ENCODE peak calls at places on chromosomes 12 and 14, in five cellular contexts. One of them, this sample, is unnamed. For H3K4me1, the result is how much of the 10 kb centered on the place peaks cover.

GRCh38 chr12:112963227-112963861 is 15.0 kb upstream of the OAS2 start:
- DNase-seq in A673: no peak
- DNase-seq in adrenal gland: no peak
- DNase-seq in MM.1S: no peak
- DNase-seq in astrocyte: no peak
- DNase-seq in this sample: no peak

GRCh38 chr12:117494833-117495714 is 133.6 kb upstream of the NOS1 start:
- DNase-seq in astrocyte: no peak
- DNase-seq in A673: peak
- DNase-seq in MM.1S: no peak
- DNase-seq in adrenal gland: no peak
- DNase-seq in this sample: no peak

GRCh38 chr14:63933110-63933509 is 80.3 kb downstream of the SYNE2 start:
- DNase-seq in adrenal gland: no peak
- DNase-seq in astrocyte: no peak
- DNase-seq in A673: peak
- DNase-seq in MM.1S: peak
- DNase-seq in this sample: no peak

GRCh38 chr14:89954045-89955021 is at the start of gene EFCAB11:
- DNase-seq in A673: peak
- DNase-seq in astrocyte: peak
- DNase-seq in MM.1S: peak
- DNase-seq in adrenal gland: peak
- DNase-seq in this sample: peak

GRCh38 chr14:28756896-28757570 is 9.6 kb upstream of the FOXG1 start:
- DNase-seq in MM.1S: no peak
- DNase-seq in astrocyte: peak
- DNase-seq in A673: peak
- DNase-seq in adrenal gland: no peak
- DNase-seq in this sample: no peak

GRCh38 chr12:106302401-106303201 is at the start of gene TCP11L2:
- DNase-seq in astrocyte: peak
- DNase-seq in MM.1S: peak
- DNase-seq in A673: peak
- DNase-seq in adrenal gland: peak
- DNase-seq in this sample: peak

GRCh38 chr12:42119085-42119633 is 25.5 kb downstream of the GXYLT1 start:
- DNase-seq in adrenal gland: no peak
- DNase-seq in MM.1S: no peak
- DNase-seq in A673: no peak
- DNase-seq in astrocyte: peak
- DNase-seq in this sample: no peak

GRCh38 chr12:57215668-57216013 is 953 bp upstream of the NXPH4 start:
- DNase-seq in A673: no peak
- DNase-seq in MM.1S: no peak
- DNase-seq in astrocyte: no peak
- DNase-seq in adrenal gland: no peak
- DNase-seq in this sample: no peak

GRCh38 chr12:112170376-112170775 is 45.0 kb downstream of the TRAFD1 start:
- DNase-seq in MM.1S: no peak
- DNase-seq in A673: peak
- DNase-seq in astrocyte: no peak
- DNase-seq in adrenal gland: no peak
- DNase-seq in this sample: peak

GRCh38 chr12:53225635-53226424 is 6.2 kb downstream of the RARG start:
- DNase-seq in adrenal gland: no peak
- DNase-seq in A673: no peak
- DNase-seq in MM.1S: no peak
- DNase-seq in astrocyte: no peak
- DNase-seq in this sample: no peak

GRCh38 chr12:46571593-46571992 is 199.0 kb upstream of the SLC38A2 start:
- DNase-seq in MM.1S: no peak
- DNase-seq in A673: no peak
- DNase-seq in adrenal gland: no peak
- DNase-seq in astrocyte: no peak
- DNase-seq in this sample: no peak

GRCh38 chr12:5191803-5192538 is 148.3 kb downstream of the KCNA5 start:
- DNase-seq in adrenal gland: no peak
- DNase-seq in MM.1S: no peak
- DNase-seq in A673: no peak
- DNase-seq in astrocyte: no peak
- DNase-seq in this sample: no peak

GRCh38 chr14:61106627-61107147 is 125.6 kb downstream of the SLC38A6 start:
- DNase-seq in adrenal gland: no peak
- DNase-seq in astrocyte: no peak
- DNase-seq in MM.1S: no peak
- DNase-seq in A673: no peak
- DNase-seq in this sample: no peak

GRCh38 chr14:43418314-43418713 is 1088.8 kb downstream of the FSCB start:
- DNase-seq in A673: no peak
- DNase-seq in adrenal gland: no peak
- DNase-seq in MM.1S: no peak
- DNase-seq in astrocyte: no peak
- DNase-seq in this sample: no peak

GRCh38 chr12:83996671-83997070 is 915.9 kb downstream of the SLC6A15 start:
- DNase-seq in adrenal gland: no peak
- DNase-seq in astrocyte: no peak
- DNase-seq in A673: no peak
- DNase-seq in MM.1S: no peak
- DNase-seq in this sample: no peak

GRCh38 chr14:65791551-65791981 is 379.0 kb downstream of the FUT8 start:
- DNase-seq in astrocyte: peak
- DNase-seq in MM.1S: no peak
- DNase-seq in adrenal gland: no peak
- DNase-seq in A673: peak
- DNase-seq in this sample: peak

GRCh38 chr14:35155962-35156361 is 33.6 kb downstream of the PRORP start:
- DNase-seq in astrocyte: peak
- DNase-seq in MM.1S: no peak
- DNase-seq in adrenal gland: no peak
- DNase-seq in A673: peak
- DNase-seq in this sample: no peak

GRCh38 chr14:99534863-99535262 is 53.7 kb downstream of the CCNK start:
- DNase-seq in adrenal gland: no peak
- DNase-seq in A673: no peak
- DNase-seq in MM.1S: no peak
- DNase-seq in astrocyte: peak
- DNase-seq in this sample: no peak

GRCh38 chr12:68815232-68815927 is 7.4 kb downstream of the MDM2 start:
- DNase-seq in MM.1S: no peak
- DNase-seq in adrenal gland: no peak
- DNase-seq in astrocyte: no peak
- DNase-seq in A673: no peak
- DNase-seq in this sample: no peak

GRCh38 chr12:68813242-68813593 is 5.2 kb downstream of the MDM2 start:
- DNase-seq in MM.1S: no peak
- DNase-seq in astrocyte: no peak
- DNase-seq in adrenal gland: no peak
- DNase-seq in A673: no peak
- DNase-seq in this sample: no peak

GRCh38 chr12:68809190-68810026 is 1.4 kb downstream of the MDM2 start:
- DNase-seq in astrocyte: no peak
- DNase-seq in A673: no peak
- DNase-seq in adrenal gland: no peak
- DNase-seq in MM.1S: no peak
- DNase-seq in this sample: no peak

GRCh38 chr12:68814490-68815231 is 6.7 kb downstream of the MDM2 start:
- DNase-seq in adrenal gland: no peak
- DNase-seq in MM.1S: no peak
- DNase-seq in A673: no peak
- DNase-seq in astrocyte: no peak
- DNase-seq in this sample: no peak

DNA sequence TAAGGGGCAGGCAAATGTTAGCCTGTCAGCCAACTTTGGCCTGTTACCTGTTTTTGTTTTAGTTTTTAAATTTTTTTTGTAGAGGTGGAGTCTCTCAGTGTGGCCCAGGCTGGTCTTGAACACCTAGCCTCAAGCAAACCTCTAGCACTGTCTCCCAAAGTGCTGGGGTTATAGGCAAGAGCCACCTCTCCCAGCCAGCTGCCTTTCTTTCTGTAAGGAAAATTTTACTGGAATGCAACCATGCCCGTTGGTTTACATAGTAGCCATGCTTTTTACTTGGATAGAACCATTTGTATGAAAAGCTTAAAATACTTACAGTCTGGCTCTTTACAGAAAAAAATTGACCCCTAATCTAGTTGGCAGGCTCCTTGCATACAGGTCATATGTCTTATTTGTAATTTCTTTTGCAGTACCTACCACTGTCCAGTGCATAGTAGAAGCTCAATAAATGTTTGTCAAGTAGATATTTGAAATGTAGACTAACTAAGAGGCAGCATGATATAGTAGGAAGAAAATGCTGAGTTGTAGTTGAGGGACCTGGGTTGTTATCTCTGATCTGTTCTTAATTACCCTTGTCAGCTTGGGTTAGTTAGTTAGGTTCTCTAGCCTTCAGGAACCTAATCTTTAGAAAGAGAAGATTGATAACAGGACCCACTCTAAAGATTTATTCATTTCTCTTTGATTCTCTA is 4.7 kb downstream of the MDM2 start:
- DNase-seq in A673: no peak
- DNase-seq in astrocyte: no peak
- DNase-seq in MM.1S: no peak
- DNase-seq in adrenal gland: no peak
- DNase-seq in this sample: no peak
- H3K4me3 ChIP-seq in A673: no peak
- H3K4me3 ChIP-seq in astrocyte: peak
- H3K4me3 ChIP-seq in MM.1S: peak
- H3K4me3 ChIP-seq in adrenal gland: no peak
- H3K4me3 ChIP-seq in this sample: no peak

GRCh38 chr14:104774453-104775072 is 21.0 kb downstream of the AKT1 start:
- DNase-seq in adrenal gland: no peak
- DNase-seq in A673: no peak
- DNase-seq in astrocyte: no peak
- DNase-seq in MM.1S: no peak
- DNase-seq in this sample: no peak

GRCh38 chr14:104775073-104775489 is 20.5 kb downstream of the AKT1 start:
- DNase-seq in adrenal gland: no peak
- DNase-seq in astrocyte: no peak
- DNase-seq in MM.1S: no peak
- DNase-seq in A673: no peak
- DNase-seq in this sample: no peak

GRCh38 chr14:104772707-104773504 is 20.0 kb downstream of the SIVA1 start:
- DNase-seq in adrenal gland: no peak
- DNase-seq in astrocyte: no peak
- DNase-seq in A673: no peak
- DNase-seq in MM.1S: no peak
- DNase-seq in this sample: no peak

GRCh38 chr14:104771918-104772706 is 19.2 kb downstream of the SIVA1 start:
- DNase-seq in adrenal gland: no peak
- DNase-seq in astrocyte: no peak
- DNase-seq in A673: no peak
- DNase-seq in MM.1S: no peak
- DNase-seq in this sample: no peak

GRCh38 chr14:104773505-104774452 is 20.8 kb downstream of the SIVA1 start:
- DNase-seq in A673: no peak
- DNase-seq in astrocyte: no peak
- DNase-seq in adrenal gland: no peak
- DNase-seq in MM.1S: no peak
- DNase-seq in this sample: no peak
- H3K4me1 ChIP-seq in A673: under half
- H3K4me1 ChIP-seq in astrocyte: under half
- H3K4me1 ChIP-seq in adrenal gland: under half
- H3K4me1 ChIP-seq in MM.1S: under half
- H3K4me1 ChIP-seq in this sample: under half

DNA sequence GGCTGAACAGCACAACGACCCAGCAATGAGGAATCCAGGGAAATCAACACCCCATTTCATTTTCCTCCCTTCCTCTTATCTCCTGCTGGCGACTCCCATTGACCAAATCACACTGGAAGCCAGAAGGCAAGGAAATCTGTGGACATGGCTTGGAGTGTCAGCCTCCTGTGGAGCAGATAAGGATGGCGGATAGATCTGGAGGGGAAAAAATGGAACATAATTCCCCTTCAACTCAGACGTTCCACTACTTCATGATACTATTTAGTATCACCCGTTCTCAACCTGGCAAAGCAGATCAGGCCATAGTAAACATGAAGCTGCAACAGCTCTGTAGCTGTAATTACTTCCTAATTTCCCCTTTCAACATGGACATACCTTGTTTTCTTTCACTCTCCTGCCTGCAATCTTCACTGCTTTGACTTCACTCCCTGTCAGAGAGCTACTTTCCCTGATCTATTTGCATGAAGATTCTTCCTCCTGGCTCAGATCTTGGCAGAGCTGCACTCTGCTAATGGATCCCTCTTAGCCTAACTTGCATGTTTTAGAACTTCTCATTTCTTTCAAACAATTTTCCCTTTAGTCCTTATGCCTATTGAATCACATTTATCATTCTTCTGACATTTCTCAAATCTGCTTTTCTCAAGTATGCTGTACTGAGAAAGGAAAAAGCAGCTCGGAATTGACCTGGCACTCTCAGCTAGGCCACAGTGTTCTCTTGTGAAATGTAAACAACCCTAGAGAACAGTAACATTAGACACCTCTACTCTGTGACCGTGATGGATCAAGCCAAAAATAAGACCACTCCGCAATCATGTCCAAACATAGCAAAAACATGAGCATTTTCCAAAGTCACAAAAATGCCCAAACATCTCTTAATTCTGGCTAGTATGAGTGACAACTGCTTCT is 135.1 kb downstream of the ETNK1 start:
- DNase-seq in MM.1S: no peak
- DNase-seq in A673: no peak
- DNase-seq in adrenal gland: no peak
- DNase-seq in astrocyte: no peak
- DNase-seq in this sample: no peak
- H3K4me3 ChIP-seq in MM.1S: no peak
- H3K4me3 ChIP-seq in A673: no peak
- H3K4me3 ChIP-seq in adrenal gland: no peak
- H3K4me3 ChIP-seq in astrocyte: no peak
- H3K4me3 ChIP-seq in this sample: no peak

GRCh38 chr12:92145731-92146496 is at the start of gene BTG1:
- DNase-seq in MM.1S: peak
- DNase-seq in astrocyte: peak
- DNase-seq in A673: peak
- DNase-seq in adrenal gland: peak
- DNase-seq in this sample: peak

GRCh38 chr12:92146497-92146828 is 817 bp upstream of the BTG1 start:
- DNase-seq in astrocyte: peak
- DNase-seq in MM.1S: no peak
- DNase-seq in A673: no peak
- DNase-seq in adrenal gland: no peak
- DNase-seq in this sample: no peak

GRCh38 chr12:92144631-92145480 is 790 bp downstream of the BTG1 start:
- DNase-seq in A673: peak
- DNase-seq in astrocyte: peak
- DNase-seq in MM.1S: peak
- DNase-seq in adrenal gland: peak
- DNase-seq in this sample: peak

GRCh38 chr12:92144045-92144630 is 1.5 kb downstream of the BTG1 start:
- DNase-seq in A673: peak
- DNase-seq in MM.1S: peak
- DNase-seq in adrenal gland: peak
- DNase-seq in astrocyte: peak
- DNase-seq in this sample: peak

DNA sequence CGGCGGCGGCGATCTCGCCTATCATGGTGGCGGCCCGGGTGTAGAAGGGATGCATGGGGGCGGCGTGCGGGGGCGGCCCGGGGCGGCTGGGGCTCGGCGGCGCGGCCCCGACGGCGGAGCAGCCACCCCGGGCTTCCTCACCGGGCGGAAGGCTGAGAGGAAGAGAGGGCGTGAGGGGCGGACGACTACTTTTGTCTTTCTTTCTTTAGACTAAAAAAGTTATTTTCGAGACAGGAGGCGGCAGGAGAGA is 240 bp downstream of the BTG1 start:
- DNase-seq in astrocyte: no peak
- DNase-seq in MM.1S: no peak
- DNase-seq in adrenal gland: peak
- DNase-seq in A673: no peak
- DNase-seq in this sample: no peak
- H3K4me1 ChIP-seq in astrocyte: under half
- H3K4me1 ChIP-seq in MM.1S: under half
- H3K4me1 ChIP-seq in adrenal gland: under half
- H3K4me1 ChIP-seq in A673: under half
- H3K4me1 ChIP-seq in this sample: under half

This sample was measured in PC-9.